ENCODE peak calls at places on chromosome 7, in seven cellular contexts. D, C, N, I, O, W and H are unnamed samples.
A peak's percentile ranks its signal among the peaks of the same experiment; 100 is the strongest.

GRCh38 chr7:44964384-44964830 is 14.4 kb downstream of the MYO1G start:
- ATAC-seq in D (peak; percentile 15), C (no peak), N (peak; percentile 11), I (peak; percentile 5), O (peak; percentile 65), W (no peak), H (peak; percentile 9)

GRCh38 chr7:117114272-117114671 is 161.0 kb downstream of the ST7 start:
- ATAC-seq in D (no peak), C (no peak), N (no peak), I (no peak), O (no peak), W (no peak), H (no peak)

GRCh38 chr7:140435252-140435895 is 31.5 kb downstream of the RAB19 start:
- ATAC-seq in D (no peak), C (no peak), N (no peak), I (no peak), O (no peak), W (no peak), H (no peak)

GRCh38 chr7:28173531-28173930 is 7.1 kb downstream of the JAZF1 start:
- ATAC-seq in D (no peak), C (no peak), N (no peak), I (no peak), O (no peak), W (no peak), H (no peak)

GRCh38 chr7:16945372-16945771 is 63.6 kb upstream of the AGR3 start:
- ATAC-seq in D (no peak), C (no peak), N (no peak), I (no peak), O (no peak), W (no peak), H (no peak)

GRCh38 chr7:26165950-26166680 is 14.1 kb downstream of the NFE2L3 start:
- ATAC-seq in D (no peak), C (no peak), N (peak; percentile 4), I (no peak), O (peak; percentile 13), W (no peak), H (peak; percentile 41)

GRCh38 chr7:128000048-128000447 is 31.2 kb downstream of the LRRC4 start:
- ATAC-seq in D (no peak), C (peak; percentile 68), N (no peak), I (no peak), O (no peak), W (no peak), H (no peak)

GRCh38 chr7:32115831-32116230 is 45.6 kb upstream of the PDE1C start:
- ATAC-seq in D (no peak), C (no peak), N (no peak), I (no peak), O (peak; percentile 90), W (no peak), H (no peak)

GRCh38 chr7:104901239-104901638 is 112.8 kb upstream of the KMT2E start:
- ATAC-seq in D (no peak), C (no peak), N (no peak), I (no peak), O (no peak), W (no peak), H (no peak)

GRCh38 chr7:13910805-13911551 is 78.5 kb downstream of the ETV1 start:
- ATAC-seq in D (peak; percentile 26), C (no peak), N (peak; percentile 73), I (peak; percentile 67), O (no peak), W (peak; percentile 57), H (peak; percentile 83)

GRCh38 chr7:45902820-45903219 is 14.5 kb downstream of the IGFBP1 start:
- ATAC-seq in D (no peak), C (no peak), N (no peak), I (no peak), O (peak; percentile 38), W (no peak), H (no peak)

GRCh38 chr7:100612730-100613446 is 548 bp downstream of the MOSPD3 start:
- ATAC-seq in D (no peak), C (peak; percentile 5), N (peak; percentile 4), I (no peak), O (peak; percentile 8), W (no peak), H (peak; percentile 1)

GRCh38 chr7:138829335-138829734 is 31.3 kb upstream of the ATP6V0A4 start:
- ATAC-seq in D (no peak), C (no peak), N (no peak), I (no peak), O (no peak), W (no peak), H (no peak)

GRCh38 chr7:137081276-137081675 is 212.8 kb downstream of the CHRM2 start:
- ATAC-seq in D (no peak), C (no peak), N (no peak), I (no peak), O (no peak), W (no peak), H (no peak)

GRCh38 chr7:27095050-27095896 is 527 bp downstream of the HOXA1 start:
- ATAC-seq in D (no peak), C (peak; percentile 1), N (peak; percentile 17), I (peak; percentile 26), O (no peak), W (no peak), H (peak; percentile 18)

GRCh38 chr7:92988051-92988450 is 129.7 kb downstream of the SAMD9 start:
- ATAC-seq in D (no peak), C (no peak), N (no peak), I (no peak), O (peak; percentile 49), W (no peak), H (no peak)

GRCh38 chr7:47232751-47233412 is 349.0 kb downstream of the TNS3 start:
- ATAC-seq in D (no peak), C (no peak), N (no peak), I (no peak), O (peak; percentile 50), W (no peak), H (no peak)

GRCh38 chr7:151614019-151614418 is 94.3 kb upstream of the RHEB start:
- ATAC-seq in D (no peak), C (no peak), N (no peak), I (no peak), O (no peak), W (no peak), H (no peak)

GRCh38 chr7:143395187-143396149 is 13.2 kb downstream of the EPHA1 start:
- ATAC-seq in D (peak; percentile 52), C (peak; percentile 7), N (no peak), I (peak; percentile 50), O (no peak), W (no peak), H (no peak)

GRCh38 chr7:106604303-106604918 is 56.5 kb downstream of the CCDC71L start:
- ATAC-seq in D (peak; percentile 96), C (no peak), N (peak; percentile 81), I (peak; percentile 96), O (no peak), W (no peak), H (peak; percentile 96)

GRCh38 chr7:15341811-15342210 is 220.0 kb downstream of the AGMO start:
- ATAC-seq in D (no peak), C (no peak), N (no peak), I (no peak), O (no peak), W (no peak), H (no peak)

GRCh38 chr7:157003445-157004049 is 6.9 kb downstream of the MNX1 start:
- ATAC-seq in D (no peak), C (no peak), N (no peak), I (no peak), O (peak; percentile 11), W (no peak), H (no peak)

GRCh38 chr7:21028186-21028989 is 241.7 kb upstream of the SP8 start:
- ATAC-seq in D (no peak), C (peak; percentile 84), N (no peak), I (no peak), O (no peak), W (no peak), H (no peak)